ENCODE peak calls at places on chromosomes 5 and 9, in ten cellular contexts. M is EL, K is frontal cortex, J is SJCRH30, V is EH, R is NCI-H1436, S is RPMI7951, I is head of caudate nucleus, Z is right lobe of liver, B is stomach. G is an unnamed sample.

GRCh38 chr9:38329980-38330379 is 62.5 kb upstream of the ALDH1B1 start:
- DNase-seq in V (no peak), S (no peak), J (no peak), R (no peak), Z (no peak), B (no peak), K (no peak), I (no peak), M (no peak), G (no peak)

GRCh38 chr5:44506561-44506960 is 117.3 kb upstream of the FGF10 start:
- DNase-seq in S (no peak), K (no peak), Z (no peak), R (no peak), I (no peak), M (no peak), J (peak; percentile 45), V (no peak), B (no peak), G (no peak)

GRCh38 chr5:167489202-167489601 is 802.2 kb upstream of the WWC1 start:
- DNase-seq in I (no peak), V (peak; percentile 16), S (peak; percentile 23), K (no peak), M (peak; percentile 0), B (no peak), Z (no peak), R (no peak), J (no peak), G (no peak)

GRCh38 chr5:55694152-55694830 is 17.8 kb downstream of the SLC38A9 start:
- DNase-seq in Z (no peak), J (no peak), K (no peak), S (peak; percentile 25), R (no peak), I (no peak), V (peak; percentile 56), B (no peak), M (peak; percentile 40), G (no peak)

GRCh38 chr5:40981420-40981819 is 72.1 kb downstream of the C7 start:
- DNase-seq in B (no peak), Z (no peak), R (no peak), J (no peak), V (no peak), M (no peak), I (no peak), S (no peak), K (no peak), G (no peak)

GRCh38 chr9:85569988-85570387 is 171.8 kb downstream of the AGTPBP1 start:
- DNase-seq in J (no peak), R (no peak), I (no peak), K (no peak), Z (no peak), V (peak; percentile 51), S (peak; percentile 17), M (peak; percentile 32), B (no peak), G (no peak)

GRCh38 chr9:99347556-99347955 is 125.5 kb downstream of the SEC61B start:
- DNase-seq in S (peak; percentile 61), J (no peak), V (peak; percentile 70), Z (no peak), K (no peak), M (no peak), R (no peak), I (no peak), B (no peak), G (no peak)

GRCh38 chr9:99466104-99466503 is 244.0 kb downstream of the SEC61B start:
- DNase-seq in Z (no peak), K (no peak), J (no peak), B (no peak), R (no peak), S (no peak), M (no peak), V (no peak), I (no peak), G (no peak)

GRCh38 chr9:89379508-89380115 is 61.3 kb downstream of the SECISBP2 start:
- DNase-seq in B (no peak), J (no peak), V (no peak), S (no peak), I (no peak), Z (no peak), M (no peak), K (no peak), R (no peak), G (no peak)

GRCh38 chr5:74167206-74167929 is 473.2 kb downstream of the ENC1 start:
- DNase-seq in M (peak; percentile 90), B (no peak), J (no peak), I (no peak), R (no peak), V (peak; percentile 96), K (no peak), Z (no peak), S (peak; percentile 55), G (no peak)

GRCh38 chr5:1235379-1235778 is 10.2 kb downstream of the SLC6A18 start:
- DNase-seq in V (no peak), K (no peak), I (peak; percentile 18), Z (no peak), S (peak; percentile 3), M (no peak), B (no peak), J (no peak), R (no peak), G (no peak)

GRCh38 chr5:132979367-132979935 is 16.0 kb upstream of the AFF4 start:
- DNase-seq in J (no peak), S (peak; percentile 49), B (no peak), I (no peak), Z (no peak), K (no peak), R (no peak), M (peak; percentile 30), V (peak; percentile 35), G (no peak)

GRCh38 chr9:19934301-19934868 is 145.5 kb upstream of the SLC24A2 start:
- DNase-seq in M (peak; percentile 37), R (no peak), B (peak; percentile 32), I (peak; percentile 22), V (peak; percentile 34), J (no peak), Z (no peak), S (peak; percentile 18), K (no peak), G (peak; percentile 16)

GRCh38 chr5:94623026-94623425 is 4.6 kb downstream of the SLF1 start:
- DNase-seq in S (no peak), M (peak; percentile 13), R (no peak), Z (no peak), B (no peak), V (peak; percentile 33), K (no peak), J (no peak), I (no peak), G (no peak)

GRCh38 chr9:69324549-69325401 is at the start of gene ENTREP1:
- DNase-seq in Z (peak; percentile 67), R (peak; percentile 51), M (peak; percentile 54), V (peak; percentile 41), S (peak; percentile 32), I (peak; percentile 48), J (peak; percentile 53), B (peak; percentile 83), K (peak; percentile 56), G (peak; percentile 75)

GRCh38 chr5:107300928-107301327 is 369.8 kb downstream of the EFNA5 start:
- DNase-seq in K (no peak), Z (no peak), I (no peak), J (no peak), B (no peak), V (no peak), M (no peak), R (no peak), S (no peak), G (no peak)

GRCh38 chr9:70131296-70131695 is 87.6 kb downstream of the MAMDC2 start:
- DNase-seq in M (no peak), I (no peak), V (no peak), B (no peak), J (no peak), S (no peak), R (peak; percentile 57), K (no peak), Z (no peak), G (no peak)

GRCh38 chr9:136854842-136855460 is 2.8 kb downstream of the MAMDC4 start:
- DNase-seq in S (no peak), J (no peak), Z (no peak), K (no peak), I (no peak), B (no peak), R (no peak), M (no peak), V (no peak), G (no peak)

GRCh38 chr9:125361837-125362531 is 100.4 kb downstream of the GAPVD1 start:
- DNase-seq in S (no peak), M (no peak), B (no peak), V (peak; percentile 26), I (no peak), K (no peak), J (no peak), Z (no peak), R (no peak), G (no peak)

GRCh38 chr9:69171049-69171448 is 3.0 kb upstream of the TJP2 start:
- DNase-seq in J (no peak), B (peak; percentile 43), I (no peak), M (peak; percentile 33), R (no peak), Z (no peak), K (no peak), V (peak; percentile 26), S (no peak), G (peak; percentile 18)

GRCh38 chr5:50684721-50685120 is 18.3 kb downstream of the PARP8 start:
- DNase-seq in K (no peak), S (no peak), V (no peak), M (no peak), R (no peak), I (no peak), B (no peak), Z (no peak), J (no peak), G (no peak)

GRCh38 chr9:88936132-88936531 is 55.1 kb upstream of the S1PR3 start:
- DNase-seq in K (no peak), S (no peak), M (no peak), J (no peak), B (no peak), V (no peak), I (no peak), Z (no peak), R (no peak), G (no peak)

GRCh38 chr5:93621340-93621872 is 38.4 kb downstream of the NR2F1 start:
- DNase-seq in R (peak; percentile 86), B (peak; percentile 53), S (peak; percentile 89), K (peak; percentile 70), Z (peak; percentile 78), M (peak; percentile 81), V (peak; percentile 63), I (peak; percentile 88), J (peak; percentile 96), G (peak; percentile 72)

GRCh38 chr5:82922086-82922734 is 155.0 kb downstream of the TMEM167A start:
- DNase-seq in I (peak; percentile 75), K (peak; percentile 39), Z (no peak), B (no peak), J (no peak), M (no peak), R (no peak), V (no peak), S (no peak), G (no peak)

GRCh38 chr5:194102-194501 is 2.8 kb downstream of the LRRC14B start:
- DNase-seq in S (no peak), R (no peak), K (no peak), M (no peak), V (no peak), I (no peak), Z (peak; percentile 40), J (no peak), B (no peak), G (no peak)

GRCh38 chr5:157294692-157295091 is 28.8 kb downstream of the CYFIP2 start:
- DNase-seq in Z (no peak), V (no peak), K (no peak), M (no peak), S (no peak), R (no peak), J (no peak), I (no peak), B (no peak), G (no peak)

GRCh38 chr9:98532147-98532546 is 176.6 kb downstream of the GABBR2 start:
- DNase-seq in R (no peak), V (no peak), I (no peak), K (no peak), S (no peak), Z (no peak), B (no peak), J (no peak), M (no peak), G (no peak)

GRCh38 chr9:32502459-32502858 is 23.5 kb downstream of the RIGI start:
- DNase-seq in Z (no peak), S (peak; percentile 74), B (no peak), I (no peak), K (no peak), R (no peak), V (peak; percentile 78), J (no peak), M (peak; percentile 93), G (no peak)